ENCODE peak calls at places on chromosome 19, in six cellular contexts. H, K, Z, U, P and W are unnamed samples.

GRCh38 chr19:49212302-49212701 is 54.7 kb downstream of the TRPM4 start:
- ATAC-seq in H (no peak), K (no peak), Z (no peak), U (no peak), P (no peak), W (no peak)

GRCh38 chr19:51479531-51480331 is 1.4 kb downstream of the CEACAM18 start:
- ATAC-seq in H (no peak), K (no peak), Z (no peak), U (no peak), P (no peak), W (no peak)

GRCh38 chr19:18897108-18898029 is 1.4 kb upstream of the CERS1 start:
- ATAC-seq in H (no peak), K (no peak), Z (no peak), U (no peak), P (no peak), W (no peak)

GRCh38 chr19:17460372-17461230 is at the start of gene NXNL1:
- ATAC-seq in H (no peak), K (no peak), Z (peak), U (no peak), P (no peak), W (no peak)

GRCh38 chr19:31049431-31049830 is 299.8 kb downstream of the TSHZ3 start:
- ATAC-seq in H (no peak), K (no peak), Z (no peak), U (no peak), P (no peak), W (no peak)

GRCh38 chr19:33472696-33473624 is 48.6 kb downstream of the PEPD start:
- ATAC-seq in H (no peak), K (no peak), Z (no peak), U (no peak), P (peak), W (no peak)

GRCh38 chr19:47093254-47093653 is 20.3 kb downstream of the ZC3H4 start:
- ATAC-seq in H (no peak), K (no peak), Z (no peak), U (no peak), P (no peak), W (no peak)

GRCh38 chr19:27672309-27673047 is 1540.5 kb downstream of the UQCRFS1 start:
- ATAC-seq in H (no peak), K (no peak), Z (no peak), U (no peak), P (no peak), W (no peak)

GRCh38 chr19:32580353-32580900 is 563 bp upstream of the PDCD5 start:
- ATAC-seq in H (peak), K (peak), Z (no peak), U (peak), P (peak), W (peak)

GRCh38 chr19:4442846-4443146 is 14.8 kb downstream of the UBXN6 start:
- ATAC-seq in H (peak), K (no peak), Z (no peak), U (no peak), P (no peak), W (no peak)

GRCh38 chr19:4388171-4389063 is 11.9 kb downstream of the SH3GL1 start:
- ATAC-seq in H (no peak), K (no peak), Z (no peak), U (peak), P (no peak), W (peak)

GRCh38 chr19:34231439-34231838 is 22.9 kb upstream of the GARRE1 start:
- ATAC-seq in H (no peak), K (no peak), Z (no peak), U (no peak), P (no peak), W (no peak)

GRCh38 chr19:32450217-32450616 is 44.6 kb downstream of the DPY19L3 start:
- ATAC-seq in H (no peak), K (peak), Z (no peak), U (no peak), P (no peak), W (no peak)

GRCh38 chr19:32647361-32647760 is 27.6 kb downstream of the ANKRD27 start:
- ATAC-seq in H (no peak), K (no peak), Z (no peak), U (no peak), P (no peak), W (no peak)

GRCh38 chr19:2294377-2295335 is 12.7 kb upstream of the PEAK3 start:
- ATAC-seq in H (no peak), K (no peak), Z (no peak), U (no peak), P (no peak), W (peak)
- TF ChIP-seq EP300 in H (no peak), K (no peak), Z (no peak), U (no peak), P (no peak), W (no peak)

GRCh38 chr19:58362272-58362994 is at the start of gene ZNF497:
- ATAC-seq in H (peak), K (peak), Z (peak), U (peak), P (peak), W (peak)
- TF ChIP-seq EP300 in H (no peak), K (peak), Z (no peak), U (no peak), P (no peak), W (no peak)

GRCh38 chr19:21023901-21024300 is 3.4 kb downstream of the ZNF430 start:
- ATAC-seq in H (no peak), K (no peak), Z (no peak), U (no peak), P (no peak), W (no peak)

GRCh38 chr19:21022996-21023395 is 2.5 kb downstream of the ZNF430 start:
- ATAC-seq in H (no peak), K (peak), Z (no peak), U (no peak), P (no peak), W (no peak)

GRCh38 chr19:21028969-21029268 is 8.5 kb downstream of the ZNF430 start:
- ATAC-seq in H (no peak), K (peak), Z (no peak), U (no peak), P (no peak), W (no peak)
- TF ChIP-seq EP300 in H (no peak), K (no peak), Z (no peak), U (no peak), P (no peak), W (no peak)

GRCh38 chr19:40055832-40056504 is at the start of gene ZNF780B:
- ATAC-seq in H (peak), K (peak), Z (peak), U (peak), P (peak), W (peak)
- TF ChIP-seq EP300 in H (no peak), K (no peak), Z (peak), U (no peak), P (no peak), W (no peak)

DNA sequence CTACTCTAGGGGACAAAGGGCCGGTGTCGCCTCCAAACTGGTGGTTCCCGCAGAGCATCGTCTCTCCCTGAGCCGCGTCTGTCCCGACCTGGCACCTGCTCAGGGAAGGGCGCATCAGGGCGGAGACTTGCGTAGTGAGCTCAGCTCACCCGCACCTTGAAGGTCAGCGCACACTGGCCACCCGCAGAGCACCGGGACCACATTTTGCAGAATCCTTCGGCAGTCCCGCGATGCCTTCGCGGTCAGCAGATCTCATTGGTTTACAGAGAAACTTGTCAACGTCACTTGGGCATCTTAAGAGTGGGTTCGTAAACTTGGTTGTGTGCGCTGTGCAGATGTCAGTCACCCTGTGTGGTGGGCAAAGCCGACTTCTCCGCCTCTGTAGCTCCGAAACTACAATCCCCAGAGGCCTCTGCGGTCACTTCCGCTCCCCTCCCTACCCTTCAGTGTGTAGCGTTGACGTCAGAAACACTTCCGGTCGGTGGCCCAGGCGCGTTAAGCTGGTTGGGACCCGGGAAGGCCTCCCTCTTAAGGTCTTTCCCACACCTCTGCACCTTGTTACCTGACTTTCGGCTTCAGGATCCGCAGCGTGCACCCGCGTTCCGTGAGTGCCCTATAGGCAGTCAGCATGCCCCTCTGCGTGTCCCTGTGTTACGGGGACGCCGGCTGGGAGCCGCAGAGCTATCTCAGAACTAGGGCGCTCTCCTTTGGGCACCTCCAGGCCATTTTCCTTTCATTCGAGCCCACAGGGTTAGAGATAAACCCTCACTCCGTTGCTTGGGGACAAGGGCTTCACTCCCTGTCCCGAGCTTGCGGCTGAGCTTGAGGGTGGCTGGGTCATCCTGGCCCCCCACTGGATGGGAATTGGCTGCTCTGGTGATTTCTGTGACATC is 36.5 kb upstream of the ZNF527 start:
- ATAC-seq in H (peak), K (peak), Z (no peak), U (peak), P (no peak), W (peak)
- TF ChIP-seq EP300 in H (no peak), K (no peak), Z (no peak), U (no peak), P (no peak), W (no peak)